ENCODE peak calls at places on chromosome 12, in six cellular contexts. A, X, M, J, Y and S are unnamed samples.

GRCh38 chr12:3944620-3945019 is 71.4 kb upstream of the PARP11 start:
- DNase-seq in J (no peak), A (no peak), X (no peak), Y (no peak), M (no peak), S (peak)

GRCh38 chr12:71938728-71939385 is at the start of gene TPH2:
- DNase-seq in A (peak), X (peak), Y (peak), J (peak), M (peak), S (peak)

GRCh38 chr12:54259194-54260011 is 20.5 kb downstream of the CBX5 start:
- DNase-seq in A (peak), X (peak), Y (peak), M (peak), J (peak), S (peak)

GRCh38 chr12:17278946-17279345 is 673.0 kb upstream of the LMO3 start:
- DNase-seq in X (no peak), M (no peak), J (no peak), A (no peak), Y (no peak), S (no peak)

GRCh38 chr12:73106296-73106695 is 834.1 kb downstream of the TRHDE start:
- DNase-seq in J (no peak), X (no peak), M (no peak), Y (no peak), A (no peak), S (no peak)

GRCh38 chr12:56840922-56841321 is 77.8 kb downstream of the HSD17B6 start:
- DNase-seq in M (no peak), A (no peak), J (no peak), X (no peak), Y (no peak), S (no peak)

GRCh38 chr12:57031228-57031670 is 14.9 kb upstream of the TAC3 start:
- DNase-seq in X (no peak), Y (no peak), J (no peak), M (no peak), A (no peak), S (no peak)

GRCh38 chr12:94762259-94762942 is 112.0 kb upstream of the TMCC3 start:
- DNase-seq in X (no peak), M (no peak), Y (no peak), A (no peak), J (no peak), S (no peak)

GRCh38 chr12:57469334-57470164 is 10.0 kb downstream of the GLI1 start:
- DNase-seq in Y (no peak), X (no peak), J (no peak), A (no peak), M (no peak), S (no peak)

GRCh38 chr12:105567061-105567460 is 236.6 kb downstream of the C12orf75 start:
- DNase-seq in X (no peak), A (no peak), Y (no peak), J (no peak), M (no peak), S (no peak)

GRCh38 chr12:67697443-67697842 is 48.9 kb downstream of the DYRK2 start:
- DNase-seq in M (no peak), X (no peak), Y (no peak), J (no peak), A (no peak), S (no peak)

GRCh38 chr12:132776816-132777568 is 15.4 kb upstream of the ANKLE2 start:
- DNase-seq in Y (no peak), X (no peak), J (peak), M (peak), A (no peak), S (no peak)

GRCh38 chr12:131346578-131347344 is 364.1 kb upstream of the SFSWAP start:
- DNase-seq in J (no peak), M (no peak), X (no peak), Y (no peak), A (no peak), S (no peak)

GRCh38 chr12:80269953-80270552 is 170.7 kb downstream of the OTOGL start:
- DNase-seq in Y (no peak), A (no peak), J (peak), M (no peak), X (no peak), S (peak)

GRCh38 chr12:6688543-6688999 is 604 bp downstream of the ZNF384 start:
- DNase-seq in Y (peak), A (peak), M (peak), X (peak), J (peak), S (peak)

GRCh38 chr12:25970916-25971674 is 12.6 kb downstream of the RASSF8 start:
- DNase-seq in J (no peak), A (no peak), M (no peak), Y (no peak), X (no peak), S (no peak)

GRCh38 chr12:32003654-32004053 is 44.4 kb downstream of the RESF1 start:
- DNase-seq in X (no peak), M (no peak), Y (no peak), A (no peak), J (no peak), S (no peak)

GRCh38 chr12:94805749-94806148 is 155.4 kb upstream of the TMCC3 start:
- DNase-seq in A (no peak), Y (no peak), X (no peak), M (no peak), J (no peak), S (no peak)

GRCh38 chr12:49631336-49631907 is 8.1 kb downstream of the PRPF40B start:
- DNase-seq in X (no peak), A (no peak), J (no peak), M (no peak), Y (no peak), S (no peak)

GRCh38 chr12:19779393-19780056 is 340.2 kb downstream of the AEBP2 start:
- DNase-seq in A (no peak), M (no peak), X (no peak), Y (no peak), J (no peak), S (no peak)

GRCh38 chr12:49355913-49356312 is 9.2 kb downstream of the DNAJC22 start:
- DNase-seq in J (no peak), M (no peak), X (no peak), A (no peak), Y (peak), S (no peak)

GRCh38 chr12:131872154-131873046 is 22.0 kb upstream of the ULK1 start:
- DNase-seq in M (no peak), Y (no peak), X (peak), A (no peak), J (peak), S (no peak)

GRCh38 chr12:113477171-113477841 is 5.6 kb upstream of the LHX5 start:
- DNase-seq in A (no peak), M (no peak), X (no peak), J (no peak), Y (no peak), S (no peak)

GRCh38 chr12:56462565-56462964 is 5.8 kb upstream of the SPRYD4 start:
- DNase-seq in A (no peak), J (no peak), X (no peak), Y (no peak), M (no peak), S (no peak)

GRCh38 chr12:105316931-105317330 is 13.6 kb upstream of the C12orf75 start:
- DNase-seq in A (no peak), J (no peak), M (no peak), X (no peak), Y (no peak), S (no peak)

GRCh38 chr12:105933671-105934665 is 204.8 kb downstream of the NUAK1 start:
- DNase-seq in Y (no peak), X (no peak), A (no peak), M (peak), J (peak), S (no peak)

GRCh38 chr12:77377116-77377515 is 311.7 kb upstream of the E2F7 start:
- DNase-seq in M (no peak), Y (no peak), X (no peak), A (no peak), J (no peak), S (no peak)

GRCh38 chr12:115338566-115339294 is 654.8 kb upstream of the TBX3 start:
- DNase-seq in A (no peak), X (no peak), M (no peak), Y (no peak), J (no peak), S (no peak)

GRCh38 chr12:115336506-115336905 is 652.5 kb upstream of the TBX3 start:
- DNase-seq in A (no peak), Y (no peak), X (no peak), M (no peak), J (no peak), S (no peak)

GRCh38 chr12:115335048-115335447 is 651.1 kb upstream of the TBX3 start:
- DNase-seq in J (no peak), A (no peak), X (no peak), Y (no peak), M (no peak), S (no peak)

GRCh38 chr12:115335594-115335993 is 651.6 kb upstream of the TBX3 start:
- DNase-seq in A (no peak), X (no peak), J (no peak), M (no peak), Y (no peak), S (no peak)

DNA sequence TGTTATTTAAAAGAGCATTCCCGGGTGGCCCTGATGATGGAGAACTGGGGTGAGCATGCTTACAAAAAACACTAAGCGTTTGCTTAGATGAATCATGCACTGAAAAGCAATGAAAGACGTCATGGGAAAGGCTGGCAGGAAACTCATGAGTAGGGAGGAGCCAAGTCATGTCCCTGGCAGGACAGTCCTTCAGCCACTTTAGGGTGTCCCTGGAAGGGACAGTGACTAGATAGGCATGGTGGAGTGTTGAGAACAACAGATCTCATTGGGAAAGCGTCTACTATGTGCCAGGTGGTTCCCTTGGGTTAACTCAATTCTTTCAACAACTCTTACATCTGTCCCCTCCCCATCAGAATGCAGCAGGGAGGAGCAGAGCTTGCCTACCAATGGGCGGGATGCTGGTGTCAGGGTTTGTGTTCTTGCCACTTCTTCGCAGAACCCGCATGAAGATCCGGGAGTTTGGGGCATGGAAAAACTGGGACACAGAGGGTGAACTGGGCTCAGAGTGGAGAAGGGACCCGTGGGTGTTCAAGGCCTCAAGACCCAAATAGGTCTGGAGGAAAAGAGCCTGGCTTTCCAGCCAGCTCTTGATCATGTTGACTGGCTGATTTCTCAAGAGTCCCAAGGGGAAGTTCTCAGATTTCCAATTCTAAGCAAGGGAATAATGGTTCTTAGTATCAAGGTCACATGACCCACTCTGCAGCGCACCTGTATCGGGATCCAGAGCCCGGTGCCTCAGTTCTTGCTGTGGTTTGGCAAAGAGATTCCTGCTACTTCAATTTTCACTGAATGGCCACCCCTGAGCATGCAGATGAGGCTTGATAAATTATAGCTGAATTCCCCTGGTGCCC is 653.9 kb upstream of the TBX3 start:
- DNase-seq in J (peak), Y (no peak), A (no peak), X (no peak), M (peak), S (no peak)
- H3K27ac ChIP-seq in J (peak), Y (peak), A (no peak), X (no peak), M (peak), S (no peak)

GRCh38 chr12:47808049-47808448 is 11.7 kb downstream of the HDAC7 start:
- DNase-seq in X (peak), A (peak), M (peak), Y (no peak), J (peak), S (no peak)

GRCh38 chr12:47807338-47807737 is 12.4 kb downstream of the HDAC7 start:
- DNase-seq in X (no peak), Y (no peak), J (peak), A (no peak), M (no peak), S (no peak)

GRCh38 chr12:47804177-47804576 is 15.5 kb downstream of the HDAC7 start:
- DNase-seq in A (no peak), X (no peak), M (no peak), J (no peak), Y (no peak), S (no peak)

GRCh38 chr12:47803196-47803875 is 16.4 kb downstream of the HDAC7 start:
- DNase-seq in M (no peak), J (no peak), A (no peak), Y (no peak), X (no peak), S (no peak)

GRCh38 chr12:47805417-47805816 is 14.3 kb downstream of the HDAC7 start:
- DNase-seq in X (no peak), A (no peak), J (no peak), M (no peak), Y (no peak), S (no peak)
- H3K27ac ChIP-seq in X (peak), A (peak), J (peak), M (peak), Y (peak), S (no peak)

GRCh38 chr12:7934153-7934552 is 1.8 kb downstream of the SLC2A3 start:
- DNase-seq in X (no peak), J (no peak), M (no peak), Y (no peak), A (no peak), S (no peak)
- H3K27ac ChIP-seq in X (peak), J (peak), M (peak), Y (peak), A (peak), S (no peak)

DNA sequence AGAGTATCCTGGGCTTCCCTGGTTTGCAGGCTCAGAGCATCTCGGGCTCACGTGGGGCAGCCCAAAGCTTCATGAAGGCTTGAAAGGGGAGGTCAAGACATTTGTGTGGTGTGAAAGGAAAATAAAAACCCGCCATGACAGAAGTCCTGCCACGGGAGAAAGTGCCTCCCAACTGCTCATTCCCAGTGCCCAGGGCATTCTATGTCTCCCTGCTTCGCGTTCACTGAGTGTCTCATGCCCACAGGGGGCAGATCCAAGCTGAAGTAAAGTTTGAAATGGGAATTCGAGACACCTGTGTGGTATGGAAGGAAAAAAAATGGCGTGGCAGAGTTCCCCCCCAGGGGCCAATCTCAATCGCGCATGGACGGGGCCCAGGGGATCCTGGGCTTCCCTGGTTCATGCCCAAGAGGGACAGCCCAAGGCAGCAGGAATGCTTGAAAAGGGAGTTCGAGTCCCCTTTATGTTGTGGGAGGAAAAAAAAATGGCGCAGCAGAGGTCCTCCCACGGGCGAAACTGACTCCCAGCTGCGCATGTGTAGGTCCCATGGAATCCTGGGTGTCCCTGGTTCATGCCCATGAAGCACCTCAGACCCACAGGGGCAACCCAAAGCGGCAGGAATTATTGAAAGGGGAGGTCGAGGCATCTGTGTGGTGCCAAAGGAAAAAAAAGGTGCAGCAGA is 576.7 kb downstream of the ALG10 start:
- DNase-seq in M (no peak), A (peak), J (no peak), X (no peak), Y (peak), S (no peak)
- H3K27ac ChIP-seq in M (no peak), A (no peak), J (no peak), X (no peak), Y (no peak), S (no peak)

GRCh38 chr12:39239484-39240143 is 203.3 kb downstream of the KIF21A start:
- DNase-seq in J (no peak), A (no peak), M (no peak), X (no peak), Y (no peak), S (no peak)
- H3K27ac ChIP-seq in J (no peak), A (no peak), M (no peak), X (no peak), Y (no peak), S (no peak)

GRCh38 chr12:52942914-52943207 is 6.1 kb upstream of the KRT18 start:
- DNase-seq in J (no peak), A (no peak), X (no peak), Y (no peak), M (no peak), S (no peak)

GRCh38 chr12:52946797-52947547 is 1.9 kb upstream of the KRT18 start:
- DNase-seq in M (no peak), A (no peak), X (no peak), J (peak), Y (peak), S (no peak)

GRCh38 chr12:52946334-52946733 is 2.6 kb upstream of the KRT18 start:
- DNase-seq in M (no peak), J (no peak), A (no peak), Y (no peak), X (no peak), S (no peak)

GRCh38 chr12:52945389-52946232 is 3.3 kb upstream of the KRT18 start:
- DNase-seq in M (no peak), A (no peak), J (peak), X (peak), Y (peak), S (no peak)

DNA sequence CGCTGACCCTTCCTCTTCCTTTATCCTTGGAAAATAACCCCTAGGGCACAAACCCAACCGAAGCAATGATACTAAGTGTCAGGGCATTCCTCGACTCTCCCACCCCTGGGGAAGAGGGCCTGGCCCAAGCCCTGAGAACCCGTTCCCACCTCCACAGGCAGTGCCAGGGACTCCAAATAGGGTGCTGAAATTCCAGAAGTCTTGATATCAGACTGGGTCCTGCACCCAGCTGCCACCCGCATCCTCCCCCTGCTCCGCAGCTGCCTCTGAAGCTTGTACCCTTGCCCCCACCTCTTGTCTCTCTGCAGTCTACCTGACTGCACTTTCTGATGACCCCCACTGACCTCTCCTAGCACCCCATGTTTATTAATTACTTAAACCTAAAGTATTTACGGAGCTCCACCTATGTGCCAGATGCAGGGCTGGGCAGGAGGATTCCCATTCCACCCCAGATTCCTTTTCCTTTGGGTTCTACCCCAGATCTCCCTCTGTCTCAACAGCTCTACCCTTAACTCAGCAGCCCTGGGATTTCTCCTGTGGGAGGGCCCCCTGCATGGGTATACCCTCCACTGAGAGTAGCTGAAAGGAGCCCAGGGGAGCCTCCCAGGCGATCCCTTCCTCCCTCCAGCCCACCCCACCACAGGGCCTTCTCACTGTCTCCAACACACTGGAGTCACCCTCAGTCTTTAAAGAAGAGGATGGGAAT is 4.1 kb upstream of the KRT18 start:
- DNase-seq in Y (no peak), X (no peak), A (no peak), M (no peak), J (no peak), S (no peak)
- H3K27ac ChIP-seq in Y (peak), X (no peak), A (no peak), M (no peak), J (no peak), S (no peak)

DNA sequence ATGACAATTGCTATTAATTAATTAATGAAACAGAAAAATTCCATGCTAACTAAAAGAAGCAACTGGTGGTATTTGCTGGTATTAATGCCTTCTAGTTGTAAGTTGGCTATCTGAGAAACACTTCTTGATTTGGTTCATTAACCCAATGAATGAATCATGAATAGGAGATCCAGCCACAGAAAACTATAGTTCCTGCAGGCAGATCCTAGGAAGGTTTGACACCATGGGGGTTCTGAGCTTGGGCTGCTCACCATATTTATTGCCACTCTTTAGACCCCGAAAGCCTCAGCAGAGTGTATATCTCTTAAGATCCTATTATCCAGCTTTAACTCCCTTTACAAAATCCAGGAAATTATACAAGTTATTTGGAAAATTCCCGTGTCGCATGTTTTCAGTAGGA is 81.4 kb upstream of the REP15 start:
- DNase-seq in A (no peak), Y (no peak), X (no peak), J (no peak), M (no peak), S (no peak)
- H3K27ac ChIP-seq in A (no peak), Y (no peak), X (no peak), J (no peak), M (no peak), S (no peak)